ENCODE peak calls at places on chromosome 11, in six cellular contexts. W is adrenal gland, H is A549, A is cardiac fibroblast, J is left ventricle myocardium inferior, K is stomach. X is an unnamed sample.

GRCh38 chr11:84714316-84714780 is 912.8 kb downstream of the DLG2 start:
- DNase-seq in W (peak; percentile 57), H (peak; percentile 58), A (peak; percentile 35), J (peak; percentile 29), K (peak; percentile 28), X (no peak)

GRCh38 chr11:19437760-19438159 is 197.0 kb upstream of the E2F8 start:
- DNase-seq in W (no peak), H (peak; percentile 39), A (peak; percentile 90), J (no peak), K (no peak), X (no peak)

GRCh38 chr11:44104472-44105294 is 9.2 kb downstream of the EXT2 start:
- DNase-seq in W (no peak), H (peak; percentile 37), A (peak; percentile 64), J (no peak), K (no peak), X (no peak)

GRCh38 chr11:71545405-71545966 is 2.7 kb upstream of the KRTAP5-9 start:
- DNase-seq in W (no peak), H (no peak), A (no peak), J (no peak), K (no peak), X (no peak)

GRCh38 chr11:130633466-130633865 is 185.0 kb downstream of the ADAMTS15 start:
- DNase-seq in W (no peak), H (no peak), A (peak; percentile 43), J (no peak), K (no peak), X (no peak)

GRCh38 chr11:64267207-64267945 is 16.0 kb downstream of the PLCB3 start:
- DNase-seq in W (peak; percentile 76), H (no peak), A (no peak), J (no peak), K (no peak), X (no peak)

GRCh38 chr11:8239536-8240228 is 24.0 kb downstream of the LMO1 start:
- DNase-seq in W (no peak), H (no peak), A (no peak), J (no peak), K (no peak), X (no peak)

GRCh38 chr11:111719379-111719778 is 46.8 kb downstream of the PPP2R1B start:
- DNase-seq in W (no peak), H (no peak), A (no peak), J (no peak), K (no peak), X (no peak)

GRCh38 chr11:24559315-24559714 is 62.5 kb downstream of the LUZP2 start:
- DNase-seq in W (no peak), H (no peak), A (no peak), J (no peak), K (no peak), X (no peak)

GRCh38 chr11:24560324-24560723 is 63.5 kb downstream of the LUZP2 start:
- DNase-seq in W (no peak), H (no peak), A (no peak), J (no peak), K (no peak), X (no peak)

DNA sequence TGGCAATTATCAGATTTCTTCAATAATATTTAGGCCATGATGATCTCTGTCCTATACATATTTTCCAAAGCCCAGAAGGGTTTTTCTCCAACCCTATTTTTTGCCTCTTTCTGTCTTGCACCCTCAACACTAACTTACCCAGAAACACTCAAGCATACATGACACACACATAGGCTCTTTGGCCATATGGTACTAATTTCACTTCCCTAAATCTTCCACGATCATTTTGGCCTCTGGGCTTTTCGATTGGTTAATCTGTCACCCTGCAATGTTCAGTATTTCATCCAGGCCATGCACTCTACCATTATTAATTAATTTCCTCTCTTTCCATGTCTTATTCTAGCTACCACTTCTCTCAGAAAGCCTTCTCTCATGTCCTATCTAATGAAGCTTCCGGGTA is 59.8 kb downstream of the LUZP2 start:
- DNase-seq in W (no peak), H (no peak), A (no peak), J (no peak), K (no peak), X (no peak)
- H3K4me3 ChIP-seq in W (no peak overlapping the region), H (no peak overlapping the region), A (no peak overlapping the region), J (no peak overlapping the region), K (no peak overlapping the region), X (no peak overlapping the region)

DNA sequence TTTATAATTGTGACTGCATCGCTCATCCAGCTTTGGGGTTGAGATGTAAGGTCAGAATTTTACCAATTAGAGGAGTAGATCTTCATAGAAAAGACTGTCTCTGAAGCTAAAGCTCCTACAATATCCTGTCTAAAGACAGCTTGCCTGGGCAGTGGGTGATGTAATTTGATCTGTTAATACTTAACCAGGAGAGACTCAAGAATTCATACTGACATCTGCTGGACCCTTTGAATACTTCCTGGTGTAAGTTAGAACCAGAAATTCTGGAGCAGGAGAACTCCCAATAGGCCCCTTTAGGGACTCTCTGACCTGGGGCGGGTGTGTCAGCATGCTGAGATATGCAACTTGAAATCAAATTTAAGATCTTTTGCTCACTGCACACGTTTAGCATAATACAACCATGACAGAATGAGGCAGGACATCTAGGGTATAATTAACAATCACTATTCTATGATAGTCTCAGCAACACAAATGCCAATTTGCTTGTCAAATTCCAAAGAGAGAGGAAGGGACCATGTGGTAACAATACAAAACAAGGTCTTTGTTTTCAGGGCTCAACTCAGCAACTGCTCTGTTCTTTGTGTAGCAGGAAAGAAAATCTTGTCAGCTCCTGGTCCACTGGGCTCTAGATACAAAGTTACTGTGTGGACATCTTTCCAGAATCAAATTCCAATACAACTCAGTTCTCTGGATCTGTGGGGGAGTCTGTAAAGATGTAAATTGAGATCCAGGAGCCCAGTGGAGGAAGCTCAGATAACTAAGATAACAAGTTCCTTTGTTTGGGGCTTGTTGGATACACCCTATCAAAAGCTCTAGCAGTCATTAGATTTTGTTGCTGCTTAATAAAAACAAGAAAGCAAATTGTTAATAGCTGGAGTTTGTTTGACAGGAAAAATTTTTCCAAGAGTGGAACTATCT is 144.0 kb downstream of the INSC start:
- DNase-seq in W (no peak), H (peak; percentile 62), A (peak; percentile 32), J (no peak), K (no peak), X (no peak)
- TF ChIP-seq CTCF in W (no peak), H (no peak), A (no peak), J (no peak), K (no peak), X (no peak)

GRCh38 chr11:72740060-72740424 is 12.2 kb downstream of the ARAP1 start:
- DNase-seq in W (no peak), H (no peak), A (no peak), J (peak; percentile 3), K (no peak), X (no peak)

GRCh38 chr11:72740562-72741428 is 11.4 kb downstream of the ARAP1 start:
- DNase-seq in W (no peak), H (no peak), A (no peak), J (no peak), K (no peak), X (no peak)

GRCh38 chr11:72738199-72739141 is 13.7 kb downstream of the ARAP1 start:
- DNase-seq in W (peak; percentile 45), H (no peak), A (peak; percentile 73), J (no peak), K (peak; percentile 52), X (no peak)

GRCh38 chr11:72741429-72741833 is 10.8 kb downstream of the ARAP1 start:
- DNase-seq in W (no peak), H (no peak), A (no peak), J (peak; percentile 42), K (no peak), X (no peak)

GRCh38 chr11:72739240-72740059 is 12.8 kb downstream of the ARAP1 start:
- DNase-seq in W (no peak), H (no peak), A (no peak), J (peak; percentile 22), K (no peak), X (no peak)
- H3K4me3 ChIP-seq in W (no peak overlapping the region), H (no peak overlapping the region), A (no peak overlapping the region), J (no peak overlapping the region), K (no peak overlapping the region), X (peak overlapping the region; percentile 31)

DNA sequence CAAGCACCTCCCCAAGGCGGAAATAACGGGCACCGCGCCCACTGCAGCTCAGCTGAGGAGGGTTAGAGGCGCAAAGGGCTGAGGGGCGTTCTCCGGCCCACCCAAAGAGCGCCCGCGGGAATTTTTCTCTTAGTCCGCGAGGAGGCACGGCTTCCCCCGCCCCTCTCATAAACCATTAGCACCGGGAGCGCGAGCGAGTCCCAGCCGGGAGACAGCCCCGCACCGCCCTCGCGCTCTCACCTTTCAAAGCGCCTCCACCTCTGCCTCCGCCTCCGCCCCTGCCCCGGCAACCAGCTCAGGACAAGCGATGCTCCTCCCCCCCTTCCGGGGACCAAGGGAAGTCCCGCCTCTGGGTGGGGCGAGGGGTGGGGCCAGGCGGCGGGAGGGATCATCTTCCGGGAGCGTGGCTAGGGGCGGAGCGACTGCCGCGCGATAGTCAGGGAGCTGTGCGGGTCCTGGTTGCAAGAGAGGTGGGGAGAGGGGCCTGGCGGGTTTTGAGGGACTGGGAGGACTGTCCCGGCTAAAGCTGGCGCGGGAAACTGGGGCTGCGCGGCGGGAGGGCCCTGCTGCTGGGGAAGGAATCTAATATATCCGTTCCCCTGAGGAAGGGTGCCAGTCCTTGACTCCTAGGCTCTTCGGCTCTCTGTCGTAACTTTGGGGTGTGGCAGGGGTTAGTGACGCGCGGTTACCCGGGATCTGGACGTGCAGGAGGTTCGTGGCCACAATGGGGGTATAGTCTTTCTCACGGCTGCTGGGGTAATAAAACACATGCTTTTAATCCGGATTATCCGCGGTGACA is at the start of the genes CCDC82 and JRKL:
- DNase-seq in W (peak; percentile 96), H (peak; percentile 92), A (peak; percentile 95), J (peak; percentile 97), K (peak; percentile 98), X (peak; percentile 75)
- TF ChIP-seq CTCF in W (peak; percentile 6), H (no peak), A (no peak), J (peak; percentile 12), K (no peak), X (no peak)

DNA sequence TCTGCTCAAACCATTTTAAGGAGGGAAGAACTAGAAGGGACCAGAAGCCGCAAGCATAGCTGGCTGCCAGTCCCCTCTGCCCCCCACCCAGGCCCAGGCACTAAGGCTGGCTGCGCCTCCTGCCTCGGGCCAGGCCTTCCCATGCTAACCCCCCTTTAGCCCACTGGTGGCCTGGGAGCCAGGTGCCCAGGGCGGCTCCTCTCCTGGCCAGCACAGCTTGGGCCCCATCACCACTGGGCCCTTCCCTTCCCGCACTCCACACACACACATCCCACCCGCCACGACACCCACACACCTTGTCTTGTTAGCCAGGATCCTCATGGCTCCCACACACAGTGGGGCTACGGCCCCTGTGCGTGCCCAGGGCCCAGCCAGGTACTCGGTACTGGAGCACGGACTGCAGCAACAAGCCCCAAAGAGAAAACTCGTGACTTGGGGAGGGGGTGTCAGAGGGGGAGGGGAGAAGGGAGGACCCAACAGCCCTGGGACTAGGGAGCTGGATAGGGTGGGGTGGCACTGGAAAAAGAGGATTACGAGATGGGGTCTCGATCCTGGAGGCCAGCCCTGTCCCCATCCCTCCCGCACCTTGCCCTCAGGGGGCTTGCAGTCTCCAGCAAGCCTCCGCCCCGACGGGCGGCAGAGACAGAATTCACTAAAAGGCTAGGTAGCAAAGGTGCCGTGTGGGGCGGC is 16.0 kb downstream of the BCL9L start:
- DNase-seq in W (no peak), H (no peak), A (no peak), J (no peak), K (no peak), X (no peak)
- H3K4me3 ChIP-seq in W (peak overlapping the region; percentile 57), H (peak overlapping the region; percentile 52), A (peak overlapping the region; percentile 50), J (peak overlapping the region; percentile 63), K (peak overlapping the region; percentile 45), X (no peak overlapping the region)